ENCODE peak calls at places on chromosomes 4 and X, in seven cellular contexts. One of them, this sample, is unnamed.

GRCh38 chr4:126986828-126987227 is 645.9 kb upstream of the INTU start:
- DNase-seq in fibroblast of lung: peak
- DNase-seq in upper lobe of right lung: no peak
- DNase-seq in lower leg skin: no peak
- DNase-seq in left ventricle myocardium inferior: no peak
- DNase-seq in AG09309: peak
- DNase-seq in ovary: no peak
- DNase-seq in this sample: peak

GRCh38 chr4:38413524-38414341 is 250.3 kb upstream of the KLF3 start:
- DNase-seq in fibroblast of lung: no peak
- DNase-seq in upper lobe of right lung: no peak
- DNase-seq in lower leg skin: no peak
- DNase-seq in left ventricle myocardium inferior: no peak
- DNase-seq in AG09309: no peak
- DNase-seq in ovary: no peak
- DNase-seq in this sample: no peak

GRCh38 chr4:87108142-87108546 is 112.3 kb downstream of the KLHL8 start:
- DNase-seq in fibroblast of lung: peak
- DNase-seq in upper lobe of right lung: no peak
- DNase-seq in lower leg skin: no peak
- DNase-seq in left ventricle myocardium inferior: no peak
- DNase-seq in AG09309: no peak
- DNase-seq in ovary: no peak
- DNase-seq in this sample: peak

GRCh38 chr4:187798385-187798784 is 197.2 kb upstream of the ZFP42 start:
- DNase-seq in fibroblast of lung: no peak
- DNase-seq in upper lobe of right lung: no peak
- DNase-seq in lower leg skin: no peak
- DNase-seq in left ventricle myocardium inferior: no peak
- DNase-seq in AG09309: no peak
- DNase-seq in ovary: no peak
- DNase-seq in this sample: no peak

GRCh38 chr4:156949373-156949814 is 22.2 kb downstream of the PDGFC start:
- DNase-seq in fibroblast of lung: peak
- DNase-seq in upper lobe of right lung: no peak
- DNase-seq in lower leg skin: no peak
- DNase-seq in left ventricle myocardium inferior: no peak
- DNase-seq in AG09309: no peak
- DNase-seq in ovary: no peak
- DNase-seq in this sample: peak

GRCh38 chr4:38177035-38177791 is 217.0 kb downstream of the PTTG2 start:
- DNase-seq in fibroblast of lung: peak
- DNase-seq in upper lobe of right lung: no peak
- DNase-seq in lower leg skin: no peak
- DNase-seq in left ventricle myocardium inferior: peak
- DNase-seq in AG09309: no peak
- DNase-seq in ovary: peak
- DNase-seq in this sample: peak

GRCh38 chr4:20487852-20488251 is 212.4 kb upstream of the PACRGL start:
- DNase-seq in fibroblast of lung: peak
- DNase-seq in upper lobe of right lung: no peak
- DNase-seq in lower leg skin: no peak
- DNase-seq in left ventricle myocardium inferior: no peak
- DNase-seq in AG09309: no peak
- DNase-seq in ovary: no peak
- DNase-seq in this sample: no peak

GRCh38 chrX:27336466-27337091 is 126.6 kb downstream of the PPP4R3C start:
- DNase-seq in fibroblast of lung: no peak
- DNase-seq in upper lobe of right lung: no peak
- DNase-seq in lower leg skin: no peak
- DNase-seq in left ventricle myocardium inferior: no peak
- DNase-seq in AG09309: no peak
- DNase-seq in ovary: peak
- DNase-seq in this sample: peak

GRCh38 chr4:145734576-145735329 is 54.8 kb downstream of the C4orf51 start:
- DNase-seq in fibroblast of lung: peak
- DNase-seq in upper lobe of right lung: peak
- DNase-seq in lower leg skin: peak
- DNase-seq in left ventricle myocardium inferior: no peak
- DNase-seq in AG09309: peak
- DNase-seq in ovary: peak
- DNase-seq in this sample: peak

GRCh38 chr4:143742834-143743233 is 42.4 kb upstream of the FREM3 start:
- DNase-seq in fibroblast of lung: no peak
- DNase-seq in upper lobe of right lung: no peak
- DNase-seq in lower leg skin: no peak
- DNase-seq in left ventricle myocardium inferior: no peak
- DNase-seq in AG09309: no peak
- DNase-seq in ovary: no peak
- DNase-seq in this sample: no peak

GRCh38 chr4:155353923-155354540 is 22.7 kb downstream of the MAP9 start:
- DNase-seq in fibroblast of lung: peak
- DNase-seq in upper lobe of right lung: peak
- DNase-seq in lower leg skin: no peak
- DNase-seq in left ventricle myocardium inferior: peak
- DNase-seq in AG09309: peak
- DNase-seq in ovary: peak
- DNase-seq in this sample: peak

GRCh38 chr4:123516576-123516975 is 120.0 kb downstream of the SPRY1 start:
- DNase-seq in fibroblast of lung: no peak
- DNase-seq in upper lobe of right lung: no peak
- DNase-seq in lower leg skin: no peak
- DNase-seq in left ventricle myocardium inferior: no peak
- DNase-seq in AG09309: no peak
- DNase-seq in ovary: no peak
- DNase-seq in this sample: no peak

GRCh38 chr4:140333523-140333922 is 39.9 kb upstream of the SCOC start:
- DNase-seq in fibroblast of lung: no peak
- DNase-seq in upper lobe of right lung: no peak
- DNase-seq in lower leg skin: no peak
- DNase-seq in left ventricle myocardium inferior: no peak
- DNase-seq in AG09309: no peak
- DNase-seq in ovary: no peak
- DNase-seq in this sample: no peak

GRCh38 chrX:47176101-47176740 is 17.4 kb upstream of the UBA1 start:
- DNase-seq in fibroblast of lung: no peak
- DNase-seq in upper lobe of right lung: no peak
- DNase-seq in lower leg skin: peak
- DNase-seq in left ventricle myocardium inferior: no peak
- DNase-seq in AG09309: no peak
- DNase-seq in ovary: no peak
- DNase-seq in this sample: no peak

GRCh38 chr4:61500883-61501282 is 300.8 kb downstream of the ADGRL3 start:
- DNase-seq in fibroblast of lung: peak
- DNase-seq in upper lobe of right lung: no peak
- DNase-seq in lower leg skin: no peak
- DNase-seq in left ventricle myocardium inferior: no peak
- DNase-seq in AG09309: no peak
- DNase-seq in ovary: no peak
- DNase-seq in this sample: peak

GRCh38 chr4:153228512-153229145 is 24.4 kb downstream of the TRIM2 start:
- DNase-seq in fibroblast of lung: peak
- DNase-seq in upper lobe of right lung: no peak
- DNase-seq in lower leg skin: no peak
- DNase-seq in left ventricle myocardium inferior: no peak
- DNase-seq in AG09309: no peak
- DNase-seq in ovary: no peak
- DNase-seq in this sample: no peak

GRCh38 chrX:47200385-47201150 is 6.9 kb downstream of the UBA1 start:
- DNase-seq in fibroblast of lung: peak
- DNase-seq in upper lobe of right lung: no peak
- DNase-seq in lower leg skin: no peak
- DNase-seq in left ventricle myocardium inferior: peak
- DNase-seq in AG09309: peak
- DNase-seq in ovary: no peak
- DNase-seq in this sample: peak

DNA sequence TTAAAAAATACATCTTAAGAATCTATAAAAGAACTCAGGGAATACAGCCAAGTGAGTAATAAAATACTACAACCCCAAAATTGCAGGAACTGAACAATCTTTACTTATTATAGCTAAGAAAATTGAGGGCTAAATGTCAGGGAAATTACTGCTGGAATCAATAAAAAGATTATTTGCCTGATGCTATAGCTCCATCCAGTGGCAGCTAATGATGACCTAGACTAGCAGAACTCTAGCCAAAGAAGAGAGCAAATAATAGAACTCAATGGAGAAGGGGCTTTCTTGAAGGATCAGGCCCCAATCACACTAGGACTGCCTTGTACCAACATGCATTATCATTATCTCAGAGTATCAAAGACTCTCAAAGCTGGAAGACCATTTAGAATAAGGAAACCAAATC is 85.0 kb upstream of the FAM241A start:
- DNase-seq in fibroblast of lung: no peak
- DNase-seq in upper lobe of right lung: no peak
- DNase-seq in lower leg skin: no peak
- DNase-seq in left ventricle myocardium inferior: no peak
- DNase-seq in AG09309: no peak
- DNase-seq in ovary: no peak
- DNase-seq in this sample: peak
- TF ChIP-seq CTCF in fibroblast of lung: peak
- TF ChIP-seq CTCF in upper lobe of right lung: no peak
- TF ChIP-seq CTCF in lower leg skin: no peak
- TF ChIP-seq CTCF in left ventricle myocardium inferior: peak
- TF ChIP-seq CTCF in AG09309: peak
- TF ChIP-seq CTCF in ovary: no peak
- TF ChIP-seq CTCF in this sample: peak

DNA sequence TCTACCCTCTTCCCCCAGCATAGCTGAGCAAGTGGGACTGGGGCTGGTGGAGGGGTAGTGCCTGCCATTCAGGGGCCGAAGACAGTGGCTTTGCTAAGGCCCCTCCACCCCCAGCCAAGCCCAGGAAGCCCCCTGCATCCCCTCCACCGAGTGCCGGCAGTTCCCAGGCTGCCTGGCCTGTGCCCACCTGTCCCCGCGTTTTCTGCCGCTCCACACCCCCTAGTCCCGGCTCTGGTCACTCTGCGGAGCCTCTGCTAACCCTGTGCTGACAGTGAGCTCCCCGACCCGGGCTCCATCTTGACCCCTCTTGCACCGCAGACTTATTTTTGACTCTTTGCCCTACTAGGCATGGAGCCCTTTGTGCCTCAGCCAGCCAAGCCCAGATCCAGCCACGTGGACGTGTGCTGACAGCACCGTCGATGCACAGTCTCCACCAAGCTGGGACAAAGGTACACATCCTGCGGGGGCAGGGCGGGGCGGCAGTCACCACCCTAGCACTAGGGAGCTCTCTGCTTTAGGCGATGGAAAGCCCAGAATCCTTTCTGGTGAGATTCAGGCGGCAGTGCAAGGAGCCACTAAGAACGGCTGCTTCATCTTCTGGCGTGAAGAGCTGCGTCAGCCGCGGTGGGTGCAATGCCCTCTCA is 96.6 kb downstream of the PHKA2 start:
- DNase-seq in fibroblast of lung: no peak
- DNase-seq in upper lobe of right lung: peak
- DNase-seq in lower leg skin: no peak
- DNase-seq in left ventricle myocardium inferior: peak
- DNase-seq in AG09309: no peak
- DNase-seq in ovary: peak
- DNase-seq in this sample: no peak
- H3K4me3 ChIP-seq in fibroblast of lung: no peak
- H3K4me3 ChIP-seq in upper lobe of right lung: peak
- H3K4me3 ChIP-seq in lower leg skin: no peak
- H3K4me3 ChIP-seq in left ventricle myocardium inferior: peak
- H3K4me3 ChIP-seq in AG09309: no peak
- H3K4me3 ChIP-seq in ovary: no peak
- H3K4me3 ChIP-seq in this sample: peak

GRCh38 chr4:132614682-132615081 is 534.4 kb upstream of the PCDH10 start:
- DNase-seq in fibroblast of lung: peak
- DNase-seq in upper lobe of right lung: no peak
- DNase-seq in lower leg skin: no peak
- DNase-seq in left ventricle myocardium inferior: no peak
- DNase-seq in AG09309: no peak
- DNase-seq in ovary: no peak
- DNase-seq in this sample: peak
- TF ChIP-seq CTCF in fibroblast of lung: no peak
- TF ChIP-seq CTCF in upper lobe of right lung: peak
- TF ChIP-seq CTCF in lower leg skin: no peak
- TF ChIP-seq CTCF in left ventricle myocardium inferior: peak
- TF ChIP-seq CTCF in AG09309: peak
- TF ChIP-seq CTCF in ovary: no peak
- TF ChIP-seq CTCF in this sample: peak

DNA sequence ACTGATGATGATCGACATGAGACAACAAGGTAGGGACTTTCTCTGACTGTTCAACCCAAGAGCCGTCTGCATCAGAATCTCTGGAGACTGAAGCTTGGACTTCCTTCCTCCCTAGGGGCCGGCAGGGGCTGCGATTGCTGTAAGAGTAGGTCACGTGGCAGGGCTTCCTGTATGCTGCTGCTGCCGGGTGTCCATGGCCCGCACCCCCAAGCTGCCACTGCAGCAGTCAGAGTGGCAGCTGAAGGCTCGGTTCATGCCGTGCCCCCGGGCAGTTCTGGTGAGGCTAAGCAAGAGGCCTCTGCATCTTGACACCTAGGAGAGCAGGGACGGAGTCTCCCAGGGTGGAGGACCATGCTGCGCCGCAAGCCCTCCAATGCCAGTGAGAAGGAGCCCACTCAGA is at the start of gene SASH3:
- DNase-seq in fibroblast of lung: no peak
- DNase-seq in upper lobe of right lung: peak
- DNase-seq in lower leg skin: no peak
- DNase-seq in left ventricle myocardium inferior: peak
- DNase-seq in AG09309: no peak
- DNase-seq in ovary: no peak
- DNase-seq in this sample: no peak
- H3K4me3 ChIP-seq in fibroblast of lung: no peak
- H3K4me3 ChIP-seq in upper lobe of right lung: peak
- H3K4me3 ChIP-seq in lower leg skin: no peak
- H3K4me3 ChIP-seq in left ventricle myocardium inferior: peak
- H3K4me3 ChIP-seq in AG09309: no peak
- H3K4me3 ChIP-seq in ovary: no peak
- H3K4me3 ChIP-seq in this sample: no peak

DNA sequence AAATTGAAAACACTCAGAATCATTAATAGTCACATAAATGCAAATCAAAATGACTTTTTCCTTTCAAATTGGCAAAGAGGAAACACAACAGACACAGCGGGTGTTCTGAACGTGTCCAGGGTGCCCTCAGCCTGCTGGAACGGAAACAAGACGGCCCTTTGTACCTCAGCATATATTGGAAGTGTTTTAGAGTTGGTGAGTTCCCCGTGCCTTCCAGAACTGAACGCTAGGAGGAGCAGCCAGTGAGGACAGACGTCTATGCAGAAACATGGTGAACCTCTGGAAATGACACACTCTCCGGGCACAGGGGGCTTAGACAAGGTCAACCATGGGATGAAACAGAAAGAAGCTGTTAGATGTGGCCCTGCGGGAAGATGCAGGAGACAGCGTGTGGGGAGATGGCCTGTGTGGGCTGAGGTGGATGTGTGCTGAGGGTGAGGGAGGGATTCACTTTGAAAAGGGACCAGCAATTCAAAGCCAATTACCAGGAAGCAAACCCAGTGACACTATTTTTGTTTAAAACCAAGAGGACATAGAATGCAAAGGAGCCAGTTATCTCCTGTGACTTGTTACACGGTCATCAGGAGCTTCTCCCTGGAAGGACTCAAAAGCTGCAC is 40.4 kb downstream of the RNF212 start:
- DNase-seq in fibroblast of lung: peak
- DNase-seq in upper lobe of right lung: peak
- DNase-seq in lower leg skin: no peak
- DNase-seq in left ventricle myocardium inferior: no peak
- DNase-seq in AG09309: peak
- DNase-seq in ovary: no peak
- DNase-seq in this sample: peak
- TF ChIP-seq CTCF in fibroblast of lung: peak
- TF ChIP-seq CTCF in upper lobe of right lung: peak
- TF ChIP-seq CTCF in lower leg skin: no peak
- TF ChIP-seq CTCF in left ventricle myocardium inferior: peak
- TF ChIP-seq CTCF in AG09309: peak
- TF ChIP-seq CTCF in ovary: peak
- TF ChIP-seq CTCF in this sample: peak

This sample was measured in choroid plexus epithelial cell.